ENCODE peak calls at places on chromosome 1, in six cellular contexts. N is AG10803, E is non-pigmented ciliary epithelial cell, T is pancreas, W is LoVo, X is fibroblast of mammary gland. P is an unnamed sample.

GRCh38 chr1:185574139-185574835 is 159.9 kb upstream of the HMCN1 start:
- DNase-seq in E (no peak), W (no peak), N (peak; percentile 35), T (no peak), X (no peak), P (no peak)

GRCh38 chr1:203351037-203351625 is at the start of gene FMOD:
- DNase-seq in X (peak; percentile 48), E (no peak), N (peak; percentile 63), W (no peak), T (peak; percentile 53), P (no peak)

GRCh38 chr1:15355968-15356621 is 53.6 kb upstream of the EFHD2 start:
- DNase-seq in T (no peak), W (peak; percentile 38), E (peak; percentile 44), X (peak; percentile 63), N (peak; percentile 72), P (no peak)

GRCh38 chr1:215201301-215201700 is 118.8 kb downstream of the KCNK2 start:
- DNase-seq in E (no peak), T (no peak), W (no peak), N (peak; percentile 13), X (peak; percentile 59), P (no peak)

GRCh38 chr1:68359045-68359444 is 90.7 kb downstream of the RPE65 start:
- DNase-seq in E (no peak), X (peak; percentile 14), N (peak; percentile 21), T (no peak), W (no peak), P (no peak)

GRCh38 chr1:37553927-37554808 is at the start of gene SNIP1:
- DNase-seq in T (peak; percentile 93), W (peak; percentile 91), N (peak; percentile 91), E (peak; percentile 70), X (peak; percentile 90), P (peak; percentile 97)

GRCh38 chr1:100322436-100323211 is 29.7 kb upstream of the CDC14A start:
- DNase-seq in X (peak; percentile 66), E (no peak), T (no peak), N (peak; percentile 77), W (peak; percentile 64), P (no peak)

GRCh38 chr1:28010979-28011378 is 51.2 kb downstream of the XKR8 start:
- DNase-seq in W (no peak), X (peak; percentile 57), E (no peak), T (no peak), N (no peak), P (no peak)

GRCh38 chr1:167084739-167085138 is 5.4 kb downstream of the GPA33 start:
- DNase-seq in N (no peak), T (no peak), E (no peak), W (no peak), X (no peak), P (no peak)

GRCh38 chr1:223180803-223181321 is 37.8 kb upstream of the TLR5 start:
- DNase-seq in T (no peak), X (peak; percentile 8), W (no peak), E (no peak), N (peak; percentile 85), P (peak; percentile 45)

GRCh38 chr1:149846042-149846441 is 53.3 kb upstream of the BOLA1 start:
- DNase-seq in T (peak; percentile 4), X (no peak), W (no peak), E (no peak), N (no peak), P (no peak)

GRCh38 chr1:172903581-172904220 is 147.0 kb downstream of the TNFSF18 start:
- DNase-seq in X (peak; percentile 63), E (peak; percentile 60), W (peak; percentile 52), T (no peak), N (peak; percentile 89), P (no peak)

GRCh38 chr1:38608202-38608864 is 251.2 kb downstream of the RRAGC start:
- DNase-seq in T (no peak), E (no peak), N (no peak), W (no peak), X (no peak), P (no peak)

GRCh38 chr1:248811514-248812490 is 13.9 kb downstream of the SH3BP5L start:
- DNase-seq in E (no peak), W (no peak), X (no peak), N (no peak), T (no peak), P (no peak)

GRCh38 chr1:172373864-172374263 is 46.6 kb upstream of the C1orf105 start:
- DNase-seq in T (no peak), E (no peak), N (peak; percentile 33), X (peak; percentile 75), W (no peak), P (no peak)

GRCh38 chr1:225840223-225840610 is 30.3 kb downstream of the EPHX1 start:
- DNase-seq in E (no peak), N (no peak), W (no peak), X (no peak), T (no peak), P (no peak)

GRCh38 chr1:199954701-199955100 is 72.8 kb upstream of the NR5A2 start:
- DNase-seq in X (no peak), E (no peak), N (no peak), W (no peak), T (peak; percentile 57), P (peak; percentile 51)

GRCh38 chr1:57269621-57270235 is 154.1 kb downstream of the DAB1 start:
- DNase-seq in W (no peak), T (no peak), X (no peak), N (no peak), E (no peak), P (no peak)

GRCh38 chr1:226370144-226370923 is 37.6 kb downstream of the PARP1 start:
- DNase-seq in T (no peak), W (no peak), E (no peak), N (no peak), X (no peak), P (no peak)

GRCh38 chr1:46681333-46682034 is 9.8 kb downstream of the TEX38 start:
- DNase-seq in N (no peak), W (no peak), X (no peak), T (no peak), E (no peak), P (no peak)

GRCh38 chr1:147494998-147495580 is 46.2 kb upstream of the BCL9 start:
- DNase-seq in E (peak; percentile 38), X (peak; percentile 78), N (peak; percentile 75), W (peak; percentile 62), T (peak; percentile 50), P (peak; percentile 75)

GRCh38 chr1:1985375-1986050 is 18.1 kb downstream of the CFAP74 start:
- DNase-seq in X (no peak), T (no peak), E (no peak), N (no peak), W (no peak), P (no peak)

GRCh38 chr1:208254862-208255261 is 10.7 kb upstream of the PLXNA2 start:
- DNase-seq in N (peak; percentile 90), W (no peak), E (peak; percentile 66), T (no peak), X (peak; percentile 39), P (no peak)

GRCh38 chr1:4172659-4173599 is 272.9 kb upstream of the C1orf174 start:
- DNase-seq in X (no peak), T (no peak), E (no peak), W (no peak), N (no peak), P (peak; percentile 33)

GRCh38 chr1:56644064-56644940 is 812 bp upstream of the PRKAA2 start:
- DNase-seq in E (no peak), W (peak; percentile 13), X (no peak), N (no peak), T (no peak), P (no peak)

GRCh38 chr1:65429078-65429477 is 8.6 kb downstream of the LEPR start:
- DNase-seq in T (no peak), X (no peak), W (no peak), E (no peak), N (no peak), P (no peak)

GRCh38 chr1:200184196-200184595 is 156.7 kb downstream of the NR5A2 start:
- DNase-seq in W (peak; percentile 76), N (peak; percentile 90), E (no peak), X (peak; percentile 73), T (peak; percentile 86), P (peak; percentile 83)

GRCh38 chr1:109598655-109599054 is 20.8 kb downstream of the GNAT2 start:
- DNase-seq in N (no peak), T (no peak), E (no peak), W (no peak), X (no peak), P (no peak)

GRCh38 chr1:27045973-27046558 is 33.4 kb upstream of the TENT5B start:
- DNase-seq in T (no peak), E (no peak), X (peak; percentile 84), W (peak; percentile 56), N (peak; percentile 38), P (peak; percentile 61)

GRCh38 chr1:186811892-186812291 is 16.9 kb upstream of the PLA2G4A start:
- DNase-seq in X (no peak), T (no peak), E (no peak), N (no peak), W (no peak), P (no peak)

GRCh38 chr1:202709276-202710041 is 795 bp downstream of the SYT2 start:
- DNase-seq in W (no peak), T (no peak), E (no peak), N (no peak), X (no peak), P (no peak)

GRCh38 chr1:119713538-119714456 is 2.1 kb downstream of the PHGDH start:
- DNase-seq in E (no peak), X (peak; percentile 26), N (peak; percentile 38), T (no peak), W (no peak), P (no peak)

GRCh38 chr1:58982259-58982998 is 198.6 kb upstream of the JUN start:
- DNase-seq in N (peak; percentile 49), E (no peak), W (no peak), T (peak; percentile 74), X (peak; percentile 62), P (peak; percentile 90)

GRCh38 chr1:62294211-62294610 is 25.0 kb downstream of the KANK4 start:
- DNase-seq in N (no peak), X (peak; percentile 5), W (no peak), T (no peak), E (no peak), P (no peak)

GRCh38 chr1:116855220-116855619 is 54.5 kb upstream of the PTGFRN start:
- DNase-seq in W (peak; percentile 22), T (peak; percentile 73), X (peak; percentile 36), N (peak; percentile 52), E (no peak), P (no peak)

GRCh38 chr1:61322008-61322744 is 239.8 kb downstream of the NFIA start:
- DNase-seq in N (no peak), W (no peak), E (no peak), T (no peak), X (no peak), P (no peak)

GRCh38 chr1:200775850-200776249 is 37.2 kb downstream of the CAMSAP2 start:
- DNase-seq in X (no peak), N (peak; percentile 38), T (no peak), E (no peak), W (no peak), P (no peak)

GRCh38 chr1:81834921-81835698 is 34.4 kb downstream of the ADGRL2 start:
- DNase-seq in N (peak; percentile 26), E (no peak), W (no peak), X (peak; percentile 59), T (no peak), P (no peak)

P was measured in left lobe of liver.